ENCODE peak calls at places on chromosome 17, in four cellular contexts. P is HFF-Myc, L is RWPE1, E is left kidney. F is an unnamed sample.

GRCh38 chr17:73003487-73003886 is 89.0 kb downstream of the SLC39A11 start:
- DNase-seq in P (no peak), E (no peak), L (peak; percentile 26), F (no peak)

GRCh38 chr17:1736348-1737281 is 6.1 kb upstream of the SERPINF2 start:
- DNase-seq in P (no peak), E (peak; percentile 77), L (peak; percentile 40), F (no peak)

GRCh38 chr17:45240905-45241314 is 19.2 kb downstream of the FMNL1 start:
- DNase-seq in L (no peak), E (peak; percentile 58), P (no peak), F (no peak)

GRCh38 chr17:16649585-16649984 is 4.1 kb downstream of the ZNF624 start:
- DNase-seq in P (no peak), L (no peak), E (no peak), F (no peak)

GRCh38 chr17:48037036-48037881 is at the start of gene COPZ2:
- DNase-seq in E (peak; percentile 62), L (no peak), P (no peak), F (no peak)

GRCh38 chr17:76540381-76541300 is 797 bp downstream of the PRCD start:
- DNase-seq in L (peak; percentile 95), P (peak; percentile 95), E (peak; percentile 99), F (peak; percentile 90)

GRCh38 chr17:82911822-82912221 is 72.0 kb upstream of the ZNF750 start:
- DNase-seq in P (no peak), L (no peak), E (no peak), F (no peak)

GRCh38 chr17:7774037-7774659 is 56.6 kb downstream of the DNAH2 start:
- DNase-seq in L (no peak), P (peak; percentile 16), E (no peak), F (no peak)

GRCh38 chr17:81652901-81653771 is 3.2 kb downstream of the PDE6G start:
- DNase-seq in L (no peak), E (peak; percentile 75), P (no peak), F (no peak)

GRCh38 chr17:9628509-9628908 is 16.8 kb upstream of the USP43 start:
- DNase-seq in E (no peak), L (peak; percentile 14), P (no peak), F (no peak)

GRCh38 chr17:79083191-79083971 is 8.8 kb downstream of the ENGASE start:
- DNase-seq in E (no peak), P (no peak), L (no peak), F (no peak)

GRCh38 chr17:47810200-47810821 is 11.3 kb downstream of the OSBPL7 start:
- DNase-seq in P (peak; percentile 38), E (no peak), L (peak; percentile 83), F (no peak)

GRCh38 chr17:48054238-48055185 is 6.4 kb downstream of the NFE2L1 start:
- DNase-seq in E (peak; percentile 98), L (peak; percentile 90), P (no peak), F (peak; percentile 16)

GRCh38 chr17:16361874-16362273 is 8.6 kb upstream of the CENPV start:
- DNase-seq in E (no peak), L (no peak), P (no peak), F (no peak)

GRCh38 chr17:7477392-7478275 is 1.8 kb downstream of the ZBTB4 start:
- DNase-seq in L (peak; percentile 40), P (no peak), E (peak; percentile 84), F (no peak)

GRCh38 chr17:45431531-45432404 is 902 bp downstream of the ARHGAP27 start:
- DNase-seq in E (peak; percentile 91), L (peak; percentile 94), P (no peak), F (peak; percentile 90)

GRCh38 chr17:83142619-83143018 is 63.2 kb downstream of the METRNL start:
- DNase-seq in L (no peak), P (no peak), E (no peak), F (no peak)

GRCh38 chr17:76255801-76256429 is 9.2 kb upstream of the UBALD2 start:
- DNase-seq in L (no peak), E (no peak), P (no peak), F (no peak)

GRCh38 chr17:82372063-82372590 is 562 bp downstream of the UTS2R start:
- DNase-seq in E (no peak), L (no peak), P (no peak), F (no peak)

GRCh38 chr17:56640116-56640515 is 46.6 kb downstream of the NOG start:
- DNase-seq in L (no peak), E (no peak), P (no peak), F (no peak)

GRCh38 chr17:70096861-70097260 is 21.8 kb downstream of the KCNJ16 start:
- DNase-seq in P (no peak), L (no peak), E (no peak), F (no peak)

GRCh38 chr17:28384281-28385036 is 13.0 kb downstream of the SARM1 start:
- DNase-seq in E (peak; percentile 80), L (no peak), P (no peak), F (no peak)

GRCh38 chr17:58325289-58325726 is 3.3 kb downstream of the TSPOAP1 start:
- DNase-seq in L (no peak), E (peak; percentile 89), P (no peak), F (no peak)

F was measured in NCI-H345.